ENCODE peak calls at places on chromosomes 11 and 22, in nine cellular contexts. V is right cardiac atrium, S is AG04450, K is gastrocnemius medialis, B is pancreas, W is cardiac muscle cell, Q is lung, I is H9, X is A549. O is an unnamed sample.

GRCh38 chr11:4181780-4182721 is 87.5 kb downstream of the RRM1 start:
- DNase-seq in V (peak; percentile 72), S (peak; percentile 16), K (no peak), B (peak; percentile 84), W (peak; percentile 64), Q (peak; percentile 45), I (peak; percentile 84), X (peak; percentile 83), O (peak; percentile 68)

GRCh38 chr11:66071326-66071870 is 1.3 kb downstream of the PACS1 start:
- DNase-seq in V (no peak), S (no peak), K (no peak), B (no peak), W (no peak), Q (no peak), I (no peak), X (no peak), O (no peak)

GRCh38 chr22:27251563-27251962 is 550.0 kb downstream of the MN1 start:
- DNase-seq in V (no peak), S (no peak), K (no peak), B (no peak), W (peak; percentile 28), Q (no peak), I (no peak), X (no peak), O (no peak)

GRCh38 chr11:28529046-28529445 is 420.9 kb downstream of the METTL15 start:
- DNase-seq in V (no peak), S (peak; percentile 30), K (no peak), B (no peak), W (peak; percentile 36), Q (no peak), I (no peak), X (no peak), O (no peak)

GRCh38 chr11:72752088-72752914 is at the start of gene ARAP1:
- DNase-seq in V (peak; percentile 92), S (no peak), K (peak; percentile 66), B (peak; percentile 82), W (peak; percentile 81), Q (peak; percentile 82), I (peak; percentile 90), X (peak; percentile 91), O (peak; percentile 83)

GRCh38 chr11:93939084-93939780 is 81.9 kb upstream of the HEPHL1 start:
- DNase-seq in V (no peak), S (no peak), K (no peak), B (no peak), W (peak; percentile 11), Q (no peak), I (no peak), X (no peak), O (no peak)

GRCh38 chr11:38795027-38795426 is 2197.0 kb upstream of the RAG2 start:
- DNase-seq in V (no peak), S (no peak), K (no peak), B (no peak), W (no peak), Q (no peak), I (no peak), X (no peak), O (no peak)

GRCh38 chr11:34605481-34606325 is 15.2 kb upstream of the EHF start:
- DNase-seq in V (no peak), S (no peak), K (no peak), B (no peak), W (no peak), Q (no peak), I (no peak), X (no peak), O (no peak)

GRCh38 chr11:93059074-93059957 is 89.9 kb downstream of the MTNR1B start:
- DNase-seq in V (no peak), S (peak; percentile 65), K (no peak), B (no peak), W (peak; percentile 77), Q (no peak), I (no peak), X (no peak), O (no peak)

GRCh38 chr11:112852141-112852853 is 108.9 kb upstream of the NCAM1 start:
- DNase-seq in V (no peak), S (no peak), K (no peak), B (no peak), W (no peak), Q (no peak), I (no peak), X (no peak), O (no peak)

GRCh38 chr11:134384406-134384805 is 27.6 kb downstream of the B3GAT1 start:
- DNase-seq in V (no peak), S (no peak), K (no peak), B (no peak), W (no peak), Q (no peak), I (no peak), X (no peak), O (no peak)

GRCh38 chr22:34903416-34903815 is 162.5 kb upstream of the ISX start:
- DNase-seq in V (no peak), S (no peak), K (no peak), B (no peak), W (no peak), Q (no peak), I (no peak), X (no peak), O (no peak)

GRCh38 chr22:34897126-34897525 is 168.8 kb upstream of the ISX start:
- DNase-seq in V (no peak), S (no peak), K (no peak), B (no peak), W (no peak), Q (no peak), I (no peak), X (no peak), O (no peak)

DNA sequence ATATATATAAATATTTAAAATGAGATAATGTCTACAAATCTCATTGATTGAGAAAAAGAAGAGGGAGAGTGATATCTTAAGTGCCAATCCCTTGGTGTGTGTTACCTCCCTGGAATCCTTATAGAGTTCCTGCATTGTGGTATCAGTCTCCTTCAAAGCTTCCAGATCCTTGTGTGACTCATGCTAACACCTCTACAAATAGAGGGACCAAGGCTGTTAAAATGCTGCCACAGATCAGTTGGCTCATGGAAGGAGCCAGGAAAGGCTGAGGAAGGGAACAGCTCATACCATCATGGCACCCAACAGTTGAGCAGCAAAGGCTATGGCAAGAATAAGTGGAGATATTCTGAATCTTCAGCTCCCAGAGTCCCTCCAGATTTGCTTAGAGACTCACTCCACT is 163.6 kb upstream of the ISX start:
- DNase-seq in V (no peak), S (no peak), K (no peak), B (no peak), W (no peak), Q (no peak), I (no peak), X (no peak), O (no peak)
- H3K9me3 ChIP-seq in V (no peaks in the 10 kb centered on the region), S (peaks cover 35% of the 10 kb centered on the region), K (no peaks in the 10 kb centered on the region), B (no peaks in the 10 kb centered on the region), W (no peaks in the 10 kb centered on the region), Q (no peaks in the 10 kb centered on the region), I (no peaks in the 10 kb centered on the region), X (no peaks in the 10 kb centered on the region), O (no peaks in the 10 kb centered on the region)

DNA sequence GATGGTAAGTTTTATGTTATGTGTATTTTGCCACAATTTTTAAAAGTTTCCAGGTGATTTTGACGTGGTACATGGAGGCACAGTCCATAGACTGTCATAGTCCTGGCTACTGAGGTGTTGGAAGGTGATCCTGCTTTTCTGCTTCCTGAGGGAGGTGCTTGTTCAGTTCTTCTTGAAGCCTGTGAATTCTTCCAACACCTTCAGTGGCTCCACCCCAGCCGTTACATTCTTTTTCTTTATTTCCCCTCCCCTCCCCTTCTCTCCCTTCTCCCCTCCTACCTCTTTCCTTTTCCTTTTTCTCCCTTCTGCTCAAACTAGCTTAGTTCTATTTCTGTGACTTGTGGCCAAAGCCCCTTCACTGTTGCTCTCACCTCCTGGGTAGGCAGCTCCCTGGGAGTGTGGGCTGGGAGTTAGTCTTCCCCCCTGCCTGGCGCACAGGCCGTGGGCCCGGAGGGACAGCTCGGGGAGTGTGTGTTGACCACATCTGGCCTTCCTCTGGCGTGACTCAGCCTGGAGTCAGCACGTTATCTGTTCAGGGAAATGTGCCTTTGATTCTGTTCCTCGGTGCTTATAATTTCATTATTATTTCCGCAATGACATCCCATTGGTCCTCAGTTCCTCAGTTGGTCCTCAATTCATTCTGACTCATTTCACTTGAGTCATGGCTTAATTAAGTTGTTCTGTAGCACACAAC is 566.2 kb downstream of the TBC1D22A start:
- DNase-seq in V (no peak), S (peak; percentile 83), K (no peak), B (no peak), W (peak; percentile 93), Q (no peak), I (no peak), X (peak; percentile 67), O (no peak)
- H3K9me3 ChIP-seq in V (no peaks in the 10 kb centered on the region), S (peaks cover 15% of the 10 kb centered on the region), K (no peaks in the 10 kb centered on the region), B (no peaks in the 10 kb centered on the region), W (no peaks in the 10 kb centered on the region), Q (no peaks in the 10 kb centered on the region), I (peaks cover 92% of the 10 kb centered on the region), X (peaks cover 7% of the 10 kb centered on the region), O (no peaks in the 10 kb centered on the region)

DNA sequence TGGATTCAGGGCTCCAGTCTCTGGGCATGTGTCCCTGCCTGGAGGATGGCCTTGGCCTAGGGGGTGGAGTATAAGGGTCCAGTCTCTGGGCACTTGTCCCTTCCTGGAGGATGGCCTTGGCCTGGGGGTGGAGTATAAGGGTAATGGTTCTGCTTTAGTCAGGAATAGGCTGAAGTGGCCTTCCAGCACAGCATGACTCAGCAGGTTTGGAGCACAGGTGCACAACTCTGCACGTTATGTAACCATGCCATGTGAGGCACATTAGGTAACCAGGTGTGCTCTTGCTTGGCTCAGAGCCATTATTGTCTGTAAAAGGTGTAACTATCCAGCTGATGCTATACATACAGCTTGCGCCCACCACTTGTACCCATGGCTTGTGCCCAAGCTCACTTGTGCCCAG is 48.4 kb upstream of the POLD3 start:
- DNase-seq in V (no peak), S (no peak), K (no peak), B (no peak), W (no peak), Q (peak; percentile 34), I (no peak), X (no peak), O (no peak)
- H3K9me3 ChIP-seq in V (no peaks in the 10 kb centered on the region), S (peaks cover 6% of the 10 kb centered on the region), K (no peaks in the 10 kb centered on the region), B (no peaks in the 10 kb centered on the region), W (no peaks in the 10 kb centered on the region), Q (no peaks in the 10 kb centered on the region), I (peaks cover 26% of the 10 kb centered on the region), X (peaks cover 13% of the 10 kb centered on the region), O (peaks cover 9% of the 10 kb centered on the region)

GRCh38 chr22:49240472-49240871 is 587.2 kb downstream of the BRD1 start:
- DNase-seq in V (no peak), S (no peak), K (no peak), B (no peak), W (no peak), Q (no peak), I (peak; percentile 10), X (no peak), O (no peak)

GRCh38 chr22:49239264-49240015 is 588.2 kb downstream of the BRD1 start:
- DNase-seq in V (no peak), S (no peak), K (no peak), B (no peak), W (no peak), Q (peak; percentile 27), I (peak; percentile 14), X (no peak), O (no peak)

GRCh38 chr22:49238181-49239141 is 589.2 kb downstream of the BRD1 start:
- DNase-seq in V (no peak), S (no peak), K (no peak), B (no peak), W (no peak), Q (peak; percentile 27), I (peak; percentile 20), X (no peak), O (no peak)

GRCh38 chr22:49241174-49241851 is 586.4 kb downstream of the BRD1 start:
- DNase-seq in V (no peak), S (no peak), K (no peak), B (no peak), W (no peak), Q (no peak), I (peak; percentile 16), X (no peak), O (no peak)

GRCh38 chr22:49240016-49240380 is 587.7 kb downstream of the BRD1 start:
- DNase-seq in V (no peak), S (no peak), K (no peak), B (no peak), W (no peak), Q (no peak), I (peak; percentile 14), X (no peak), O (no peak)
- H3K9me3 ChIP-seq in V (no peaks in the 10 kb centered on the region), S (peaks cover 88% of the 10 kb centered on the region), K (no peaks in the 10 kb centered on the region), B (no peaks in the 10 kb centered on the region), W (no peaks in the 10 kb centered on the region), Q (no peaks in the 10 kb centered on the region), I (no peaks in the 10 kb centered on the region), X (no peaks in the 10 kb centered on the region), O (peaks cover under 1% of the 10 kb centered on the region)